ENCODE peak calls at places on chromosome 13, in eight cellular contexts. J is GM23338, N is HepG2, C is breast epithelium, F is HCT116, P is H1, Q is stomach, E is transverse colon. W is an unnamed sample.
A peak's percentile ranks its signal among the peaks of the same experiment; 100 is the strongest.

GRCh38 chr13:60591348-60591747 is 194.3 kb downstream of the TDRD3 start:
- DNase-seq in N (no peak), J (no peak), C (no peak), P (no peak), F (no peak), E (no peak), Q (no peak), W (no peak)

GRCh38 chr13:75518439-75519088 is 19.1 kb downstream of the COMMD6 start:
- DNase-seq in C (no peak), N (no peak), J (no peak), E (no peak), P (no peak), F (no peak), Q (no peak), W (no peak)

GRCh38 chr13:99196466-99197256 is 4.0 kb upstream of the UBAC2 start:
- DNase-seq in F (peak; percentile 54), E (no peak), J (no peak), P (no peak), Q (no peak), N (no peak), C (no peak), W (no peak)

GRCh38 chr13:23660249-23660648 is 90.0 kb downstream of the TNFRSF19 start:
- DNase-seq in N (no peak), P (no peak), F (no peak), J (no peak), Q (no peak), C (no peak), E (no peak), W (no peak)

GRCh38 chr13:105035092-105035491 is 1500.4 kb downstream of the EFNB2 start:
- DNase-seq in F (no peak), J (no peak), Q (no peak), E (no peak), C (no peak), P (no peak), N (no peak), W (no peak)

GRCh38 chr13:98098511-98098910 is 44.4 kb upstream of the FARP1 start:
- DNase-seq in P (no peak), N (no peak), Q (no peak), J (no peak), C (no peak), F (no peak), E (no peak), W (no peak)

GRCh38 chr13:50519866-50520265 is 323.6 kb downstream of the DLEU7 start:
- DNase-seq in J (no peak), N (no peak), E (no peak), C (no peak), Q (no peak), F (no peak), P (no peak), W (no peak)

GRCh38 chr13:100244431-100244830 is 155.5 kb downstream of the PCCA start:
- DNase-seq in E (no peak), C (no peak), Q (no peak), J (peak; percentile 35), F (no peak), N (no peak), P (no peak), W (no peak)

GRCh38 chr13:93549326-93549855 is 322.8 kb downstream of the GPC6 start:
- DNase-seq in C (no peak), P (no peak), J (no peak), E (no peak), N (no peak), F (no peak), Q (no peak), W (no peak)

GRCh38 chr13:49108204-49108603 is 111.9 kb upstream of the MLNR start:
- DNase-seq in P (no peak), N (no peak), F (no peak), J (no peak), E (no peak), C (no peak), Q (no peak), W (no peak)

GRCh38 chr13:101529419-101529818 is 76.9 kb downstream of the ITGBL1 start:
- DNase-seq in Q (no peak), J (no peak), F (no peak), C (peak; percentile 37), E (no peak), P (no peak), N (no peak), W (no peak)

GRCh38 chr13:85298387-85298924 is 500.8 kb downstream of the SLITRK6 start:
- DNase-seq in C (no peak), P (no peak), E (no peak), N (no peak), Q (no peak), F (no peak), J (peak; percentile 11), W (no peak)

GRCh38 chr13:57633141-57633949 is 1.8 kb downstream of the PCDH17 start:
- DNase-seq in Q (peak; percentile 26), N (no peak), F (no peak), C (no peak), E (peak; percentile 13), J (peak; percentile 88), P (no peak), W (no peak)

GRCh38 chr13:53001871-53002270 is 26.7 kb upstream of the OLFM4 start:
- DNase-seq in E (no peak), F (no peak), P (no peak), N (no peak), J (no peak), C (no peak), Q (no peak), W (peak; percentile 16)

GRCh38 chr13:100044936-100045335 is 44.0 kb upstream of the PCCA start:
- DNase-seq in Q (no peak), F (no peak), N (peak; percentile 20), C (no peak), J (no peak), P (no peak), E (no peak), W (no peak)

GRCh38 chr13:24107955-24108614 is 52.4 kb upstream of the SPATA13 start:
- DNase-seq in E (no peak), Q (no peak), P (no peak), C (no peak), F (no peak), J (peak; percentile 43), N (no peak), W (no peak)

GRCh38 chr13:76885203-76886004 is 801 bp downstream of the KCTD12 start:
- DNase-seq in Q (peak; percentile 73), P (peak; percentile 13), F (no peak), E (peak; percentile 70), N (no peak), C (peak; percentile 68), J (peak; percentile 80), W (peak; percentile 65)

GRCh38 chr13:74132152-74132767 is 1.9 kb downstream of the KLF12 start:
- DNase-seq in C (no peak), J (peak; percentile 21), Q (no peak), N (peak; percentile 15), P (no peak), F (no peak), E (no peak), W (no peak)

GRCh38 chr13:27334774-27335490 is 64.3 kb downstream of the RASL11A start:
- DNase-seq in C (no peak), P (no peak), F (no peak), E (no peak), J (no peak), Q (no peak), N (no peak), W (no peak)
- TF ChIP-seq POLR2AphosphoS5 in C (no peak), P (no peak), F (no peak), E (no peak), J (no peak), Q (no peak), N (no peak), W (no peak)

GRCh38 chr13:112062619-112063308 is 4.2 kb upstream of the SOX1 start:
- DNase-seq in E (no peak), Q (no peak), J (peak; percentile 77), F (no peak), N (no peak), C (no peak), P (no peak), W (no peak)
- H3K27me3 ChIP-seq in E (peaks cover 100% of the 10 kb centered on the region), Q (peaks cover 89% of the 10 kb centered on the region), J (peaks cover 98% of the 10 kb centered on the region), F (peaks cover 15% of the 10 kb centered on the region), N (peaks cover 57% of the 10 kb centered on the region), C (peaks cover 98% of the 10 kb centered on the region), P (peaks cover 96% of the 10 kb centered on the region), W (peaks cover 71% of the 10 kb centered on the region)

DNA sequence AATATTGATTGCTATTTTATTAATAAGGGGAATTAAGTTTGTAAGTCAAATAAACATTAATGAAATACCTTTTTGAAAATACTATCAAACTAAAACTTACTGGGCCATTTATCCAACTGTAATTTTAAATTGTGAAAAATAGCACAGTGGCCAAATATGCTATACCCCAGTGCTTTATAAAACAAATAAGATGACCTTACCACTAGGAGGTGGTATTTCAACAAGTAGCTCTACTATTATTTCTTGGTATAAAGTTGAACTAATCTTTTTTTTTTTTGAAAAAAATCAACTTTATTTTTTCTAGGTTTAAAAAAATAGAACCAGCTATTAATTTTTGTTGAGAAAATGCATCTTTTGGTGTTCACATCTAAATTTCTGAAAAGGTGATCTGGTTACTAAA is 14.7 kb downstream of the LACC1 start:
- DNase-seq in J (peak; percentile 37), C (no peak), E (no peak), P (no peak), Q (no peak), F (no peak), N (no peak), W (no peak)
- H3K4me1 ChIP-seq in J (no peaks in the 10 kb centered on the region), C (no peaks in the 10 kb centered on the region), E (no peaks in the 10 kb centered on the region), P (no peaks in the 10 kb centered on the region), Q (no peaks in the 10 kb centered on the region), F (no peaks in the 10 kb centered on the region), N (no peaks in the 10 kb centered on the region), W (no peaks in the 10 kb centered on the region)

DNA sequence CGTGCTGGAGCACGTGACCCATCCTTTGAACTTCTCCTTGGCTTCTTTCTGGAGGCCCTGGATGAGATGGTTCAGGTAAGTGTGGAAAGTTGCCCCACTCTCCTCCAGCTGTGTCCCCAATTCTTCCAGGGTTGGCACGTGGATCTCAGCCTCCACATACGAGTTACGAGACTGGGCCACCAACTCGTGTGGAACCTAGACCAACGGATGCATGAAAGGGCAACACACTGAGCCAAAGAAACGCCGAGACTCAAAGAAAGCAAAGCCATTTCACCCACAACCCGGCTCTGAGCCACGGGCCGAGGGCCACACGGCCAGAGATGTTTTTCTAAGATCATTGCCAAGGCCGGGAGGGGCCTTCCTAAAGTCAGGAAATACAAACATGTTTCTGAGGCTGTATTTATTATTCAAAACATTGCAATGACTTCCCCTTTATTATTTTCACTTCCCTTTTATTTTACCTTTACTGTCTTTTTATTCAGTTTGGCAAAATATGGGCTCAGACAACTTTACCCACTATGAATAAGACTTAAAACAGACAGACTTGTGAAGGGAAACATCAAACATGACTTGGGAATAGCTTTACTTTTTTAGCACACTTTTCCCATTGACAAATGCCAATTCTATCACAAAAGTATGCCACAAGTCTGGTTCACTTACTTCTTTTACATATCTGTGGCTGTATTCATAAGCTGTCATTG is 94.6 kb downstream of the KL start:
- DNase-seq in J (no peak), P (no peak), F (no peak), C (peak; percentile 28), Q (no peak), N (no peak), E (no peak), W (no peak)
- TF ChIP-seq POLR2AphosphoS5 in J (no peak), P (no peak), F (no peak), C (no peak), Q (no peak), N (no peak), E (no peak), W (no peak)

GRCh38 chr13:109671919-109672318 is 114.5 kb downstream of the IRS2 start:
- DNase-seq in P (no peak), E (no peak), Q (no peak), N (no peak), F (no peak), J (no peak), C (no peak), W (no peak)
- H3K27me3 ChIP-seq in P (no peaks in the 10 kb centered on the region), E (no peaks in the 10 kb centered on the region), Q (no peaks in the 10 kb centered on the region), N (peaks cover 5% of the 10 kb centered on the region), F (no peaks in the 10 kb centered on the region), J (no peaks in the 10 kb centered on the region), C (no peaks in the 10 kb centered on the region), W (no peaks in the 10 kb centered on the region)

W was measured in prostate gland.